ENCODE peak calls at places on chromosomes 2 and 18, in six cellular contexts. W is astrocyte, E is GM12878, S is mesendoderm, R is SK-N-SH, K is A549. L is an unnamed sample.

GRCh38 chr2:72954376-72955187 is 37.3 kb downstream of the EMX1 start:
- DNase-seq in W (no peak), E (no peak), S (no peak), R (no peak), K (no peak), L (no peak)

GRCh38 chr2:148982282-148982681 is 56.2 kb upstream of the LYPD6B start:
- DNase-seq in W (no peak), E (no peak), S (no peak), R (no peak), K (no peak), L (no peak)

GRCh38 chr18:22683196-22683676 is 249.9 kb upstream of the RBBP8 start:
- DNase-seq in W (peak), E (no peak), S (no peak), R (no peak), K (peak), L (peak)

GRCh38 chr2:460861-461260 is 173.0 kb upstream of the ALKAL2 start:
- DNase-seq in W (peak), E (no peak), S (no peak), R (no peak), K (no peak), L (no peak)

GRCh38 chr2:9737053-9737875 is 106.0 kb upstream of the TAF1B start:
- DNase-seq in W (no peak), E (no peak), S (peak), R (peak), K (peak), L (no peak)

GRCh38 chr18:8151176-8151575 is 458.1 kb upstream of the RAB12 start:
- DNase-seq in W (no peak), E (no peak), S (no peak), R (no peak), K (no peak), L (no peak)

GRCh38 chr2:100589527-100589926 is 26.7 kb downstream of the PDCL3 start:
- DNase-seq in W (no peak), E (no peak), S (no peak), R (no peak), K (no peak), L (no peak)

GRCh38 chr2:88765154-88765948 is 73.9 kb downstream of the RPIA start:
- DNase-seq in W (peak), E (no peak), S (peak), R (peak), K (no peak), L (no peak)

GRCh38 chr18:67551146-67551545 is 34.6 kb upstream of the DSEL start:
- DNase-seq in W (no peak), E (no peak), S (no peak), R (no peak), K (no peak), L (no peak)

GRCh38 chr18:41932899-41933298 is 22.1 kb upstream of the PIK3C3 start:
- DNase-seq in W (no peak), E (no peak), S (no peak), R (no peak), K (no peak), L (no peak)

GRCh38 chr2:240564191-240564570 is 4.0 kb downstream of the DUSP28 start:
- DNase-seq in W (no peak), E (no peak), S (no peak), R (no peak), K (no peak), L (no peak)

GRCh38 chr2:180542510-180542909 is 437.9 kb upstream of the UBE2E3 start:
- DNase-seq in W (no peak), E (no peak), S (no peak), R (no peak), K (no peak), L (no peak)

GRCh38 chr18:9898792-9899549 is 13.2 kb downstream of the TXNDC2 start:
- DNase-seq in W (peak), E (no peak), S (peak), R (no peak), K (no peak), L (peak)

GRCh38 chr2:212797484-212798205 is 259.0 kb upstream of the ERBB4 start:
- DNase-seq in W (peak), E (no peak), S (no peak), R (no peak), K (no peak), L (no peak)

GRCh38 chr2:25492726-25493125 is 151.0 kb upstream of the DNMT3A start:
- DNase-seq in W (no peak), E (no peak), S (no peak), R (no peak), K (no peak), L (no peak)

GRCh38 chr18:64052772-64053171 is 82.9 kb downstream of the SERPINB8 start:
- DNase-seq in W (no peak), E (no peak), S (no peak), R (no peak), K (no peak), L (no peak)
- H3K4me2 ChIP-seq in W (no peak), E (no peak), S (no peak), R (no peak), K (no peak), L (no peak)

GRCh38 chr2:222942556-222942955 is 81.7 kb downstream of the ACSL3 start:
- DNase-seq in W (no peak), E (no peak), S (no peak), R (no peak), K (no peak), L (no peak)

GRCh38 chr2:222938327-222938726 is 77.5 kb downstream of the ACSL3 start:
- DNase-seq in W (no peak), E (no peak), S (no peak), R (no peak), K (no peak), L (no peak)

GRCh38 chr2:222941510-222942032 is 80.7 kb downstream of the ACSL3 start:
- DNase-seq in W (peak), E (no peak), S (no peak), R (no peak), K (no peak), L (no peak)

GRCh38 chr2:222939208-222939846 is 78.5 kb downstream of the ACSL3 start:
- DNase-seq in W (peak), E (peak), S (peak), R (peak), K (no peak), L (peak)

DNA sequence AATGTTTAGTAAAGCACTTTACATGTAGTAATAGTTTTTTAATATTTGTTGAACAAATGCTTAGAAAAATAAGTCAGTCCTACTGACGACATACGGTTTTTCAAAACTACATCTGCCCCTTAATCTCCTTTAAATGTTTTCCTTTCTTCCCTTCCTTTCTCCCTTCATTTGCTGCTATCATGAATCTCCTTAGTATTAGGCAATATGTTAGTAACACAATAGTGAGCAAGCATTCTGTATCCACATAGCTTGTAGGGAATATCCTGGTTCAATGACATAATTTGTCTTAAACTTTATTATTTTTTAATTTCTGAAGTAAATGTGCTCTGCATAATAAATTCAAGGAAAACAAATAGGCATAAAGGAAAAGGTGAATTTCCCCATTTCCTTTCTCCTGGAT is 79.1 kb downstream of the ACSL3 start:
- DNase-seq in W (no peak), E (no peak), S (no peak), R (no peak), K (no peak), L (no peak)
- H3K4me3 ChIP-seq in W (no peak), E (no peak), S (no peak), R (no peak), K (no peak), L (no peak)

GRCh38 chr2:241855245-241855887 is 3.3 kb downstream of the PDCD1 start:
- DNase-seq in W (no peak), E (no peak), S (no peak), R (peak), K (no peak), L (no peak)

GRCh38 chr2:241857572-241858121 is 1.0 kb downstream of the PDCD1 start:
- DNase-seq in W (no peak), E (no peak), S (no peak), R (peak), K (no peak), L (no peak)

GRCh38 chr2:241855888-241856422 is 2.7 kb downstream of the PDCD1 start:
- DNase-seq in W (no peak), E (no peak), S (no peak), R (peak), K (no peak), L (no peak)

GRCh38 chr2:241858206-241859016 is at the start of gene PDCD1:
- DNase-seq in W (no peak), E (no peak), S (peak), R (peak), K (no peak), L (no peak)

DNA sequence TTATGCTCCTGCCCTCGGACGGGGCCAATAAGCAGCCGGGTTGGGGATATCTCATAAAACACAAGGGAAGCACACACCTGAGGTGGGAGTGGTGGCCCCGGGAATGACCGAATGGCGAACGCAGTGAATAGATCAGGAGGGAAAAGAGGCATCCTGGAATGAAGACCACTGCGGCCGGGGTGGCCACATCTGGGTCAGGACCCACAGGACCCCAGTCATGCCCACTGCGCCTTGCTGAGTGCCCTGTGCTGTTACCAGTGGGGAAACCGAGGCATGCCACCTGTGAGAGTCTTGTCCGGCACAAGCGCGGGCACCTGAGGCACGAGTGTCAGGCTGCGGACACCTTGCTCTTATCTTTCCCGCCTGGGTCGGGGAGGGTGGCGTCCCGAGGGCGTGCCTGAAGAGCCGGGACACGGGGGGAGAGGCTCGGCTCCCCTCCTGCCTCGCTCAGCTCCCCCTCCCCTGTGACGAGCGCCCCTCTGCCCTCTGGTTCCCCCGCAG is 1.6 kb downstream of the PDCD1 start:
- DNase-seq in W (no peak), E (no peak), S (no peak), R (peak), K (no peak), L (no peak)
- H3K4me2 ChIP-seq in W (no peak), E (peak), S (no peak), R (no peak), K (no peak), L (no peak)

GRCh38 chr2:104853926-104854506 is at the start of gene POU3F3:
- DNase-seq in W (peak), E (no peak), S (peak), R (peak), K (peak), L (peak)
- H3K4me3 ChIP-seq in W (peak), E (peak), S (peak), R (peak), K (peak), L (no peak)

GRCh38 chr2:223363085-223363484 is 239.1 kb downstream of the SCG2 start:
- DNase-seq in W (no peak), E (no peak), S (no peak), R (no peak), K (no peak), L (no peak)

GRCh38 chr2:223369889-223370288 is 232.3 kb downstream of the SCG2 start:
- DNase-seq in W (no peak), E (no peak), S (no peak), R (no peak), K (no peak), L (no peak)

DNA sequence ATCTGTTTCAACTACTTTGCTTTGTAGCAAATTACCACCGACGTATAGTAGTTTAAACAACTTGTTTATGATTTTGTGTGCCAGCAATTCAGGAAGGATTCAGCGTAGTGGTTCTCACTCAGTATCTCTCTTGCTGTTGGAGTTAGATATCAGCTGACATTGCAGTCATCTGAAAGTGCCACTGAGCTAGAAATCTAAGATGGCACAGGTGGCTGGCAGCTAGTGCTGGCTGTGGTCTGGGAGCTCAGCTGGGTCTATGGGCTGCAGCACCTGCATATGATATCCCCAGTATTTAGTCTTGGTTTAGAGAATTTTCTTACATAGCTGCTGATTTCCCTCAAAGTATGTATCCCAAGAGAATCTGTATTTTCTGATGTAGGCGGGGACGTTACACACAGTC is 235.6 kb downstream of the SCG2 start:
- DNase-seq in W (no peak), E (no peak), S (no peak), R (no peak), K (no peak), L (no peak)
- H3K4me2 ChIP-seq in W (no peak), E (no peak), S (no peak), R (no peak), K (no peak), L (no peak)

L was measured in hepatocyte.